ENCODE peak calls at places on chromosomes 13 and 19, in seven cellular contexts. K, S, Q, N, H, R and E are unnamed samples.

GRCh38 chr13:58884353-58884752 is 1252.8 kb downstream of the PCDH17 start:
- DNase-seq in H (no peak), S (no peak), N (no peak), R (no peak), Q (no peak), K (no peak), E (no peak)

GRCh38 chr19:47735131-47735530 is 10.2 kb upstream of the NOP53 start:
- DNase-seq in R (no peak), H (no peak), Q (no peak), K (no peak), N (no peak), S (no peak), E (no peak)

GRCh38 chr19:2612619-2613249 is 89.8 kb downstream of the GNG7 start:
- DNase-seq in K (no peak), H (no peak), R (peak; percentile 6), Q (no peak), N (no peak), S (no peak), E (no peak)

GRCh38 chr13:41196011-41196410 is 1.6 kb upstream of the KBTBD7 start:
- DNase-seq in N (no peak), K (no peak), Q (no peak), R (no peak), H (no peak), S (no peak), E (no peak)

GRCh38 chr19:9565900-9566705 is 18.2 kb downstream of the ZNF121 start:
- DNase-seq in S (no peak), Q (peak; percentile 13), K (peak; percentile 8), R (no peak), H (no peak), N (no peak), E (no peak)

GRCh38 chr13:40668335-40668734 is 1.9 kb upstream of the FOXO1 start:
- DNase-seq in H (peak; percentile 76), S (peak; percentile 20), K (no peak), Q (no peak), N (no peak), R (peak; percentile 45), E (peak; percentile 79)

GRCh38 chr13:99979453-99980200 is 2.0 kb upstream of the ZIC2 start:
- DNase-seq in N (no peak), Q (no peak), K (no peak), H (no peak), R (no peak), S (no peak), E (no peak)

GRCh38 chr13:78876915-78877549 is 218.1 kb upstream of the OBI1 start:
- DNase-seq in R (no peak), S (no peak), H (no peak), N (no peak), Q (no peak), K (no peak), E (no peak)

GRCh38 chr13:35814573-35814972 is 316.6 kb downstream of the DCLK1 start:
- DNase-seq in H (no peak), K (no peak), N (no peak), R (no peak), Q (no peak), S (no peak), E (no peak)

GRCh38 chr19:40390084-40390742 is at the start of gene HIPK4:
- DNase-seq in S (no peak), N (no peak), R (no peak), Q (no peak), H (no peak), K (no peak), E (no peak)

GRCh38 chr19:48391100-48392005 is at the start of gene KDELR1:
- DNase-seq in S (peak; percentile 81), K (peak; percentile 69), Q (peak; percentile 38), N (peak; percentile 64), R (peak; percentile 79), H (peak; percentile 66), E (peak; percentile 87)

GRCh38 chr13:113357529-113357928 is 6.4 kb downstream of the GRTP1 start:
- DNase-seq in N (no peak), S (no peak), R (no peak), Q (peak; percentile 22), H (peak; percentile 1), K (peak; percentile 54), E (no peak)

GRCh38 chr13:102033719-102034446 is 368.0 kb downstream of the FGF14 start:
- DNase-seq in R (no peak), N (no peak), Q (no peak), K (no peak), H (no peak), S (no peak), E (no peak)

GRCh38 chr13:33100876-33101275 is 84.7 kb downstream of the KL start:
- DNase-seq in N (no peak), Q (no peak), R (no peak), H (no peak), K (peak; percentile 21), S (no peak), E (no peak)

GRCh38 chr13:72839831-72840426 is 58.0 kb downstream of the PIBF1 start:
- DNase-seq in S (peak; percentile 79), N (no peak), H (no peak), K (peak; percentile 47), R (peak; percentile 72), Q (peak; percentile 23), E (peak; percentile 47)

GRCh38 chr19:8663920-8664670 is 33.7 kb downstream of the NFILZ start:
- DNase-seq in R (peak; percentile 29), K (no peak), Q (no peak), N (no peak), H (no peak), S (no peak), E (no peak)

GRCh38 chr13:26991508-26992181 is 180.0 kb downstream of the USP12 start:
- DNase-seq in R (no peak), N (no peak), Q (no peak), H (no peak), S (no peak), K (no peak), E (no peak)

GRCh38 chr13:113491418-113491883 is 940 bp upstream of the DCUN1D2 start:
- DNase-seq in K (peak; percentile 40), Q (no peak), H (no peak), N (no peak), S (peak; percentile 41), R (peak; percentile 37), E (peak; percentile 49)

GRCh38 chr19:51600940-51601575 is 29.1 kb downstream of the SIGLEC5 start:
- DNase-seq in N (no peak), K (no peak), R (peak; percentile 23), H (no peak), S (no peak), Q (no peak), E (no peak)

GRCh38 chr13:32932376-32932775 is 83.8 kb upstream of the KL start:
- DNase-seq in H (no peak), S (no peak), N (no peak), K (no peak), R (no peak), Q (no peak), E (no peak)

GRCh38 chr13:24251525-24251924 is 57.9 kb upstream of the C1QTNF9 start:
- DNase-seq in S (no peak), N (peak; percentile 40), H (no peak), R (no peak), Q (no peak), K (no peak), E (no peak)

GRCh38 chr13:109718726-109719125 is 67.7 kb downstream of the IRS2 start:
- DNase-seq in H (no peak), S (no peak), R (no peak), K (no peak), N (no peak), Q (no peak), E (no peak)

GRCh38 chr19:15115080-15115479 is 7.9 kb downstream of the SYDE1 start:
- DNase-seq in R (peak; percentile 50), S (no peak), H (peak; percentile 54), K (no peak), Q (no peak), N (no peak), E (peak; percentile 90)

GRCh38 chr13:42078113-42078769 is 29.8 kb downstream of the DGKH start:
- DNase-seq in H (no peak), Q (no peak), R (no peak), K (peak; percentile 37), S (no peak), N (no peak), E (no peak)

GRCh38 chr19:2695288-2695866 is 7.1 kb downstream of the GNG7 start:
- DNase-seq in K (no peak), H (no peak), Q (no peak), R (no peak), N (no peak), S (no peak), E (no peak)

GRCh38 chr13:76696370-76696769 is 189.8 kb downstream of the KCTD12 start:
- DNase-seq in S (no peak), H (no peak), N (no peak), K (no peak), Q (no peak), R (no peak), E (no peak)

GRCh38 chr13:95882121-95882520 is 171.1 kb downstream of the UGGT2 start:
- DNase-seq in R (no peak), Q (no peak), K (no peak), S (no peak), N (no peak), H (no peak), E (no peak)

GRCh38 chr13:98564204-98564603 is 12.7 kb downstream of the STK24 start:
- DNase-seq in K (no peak), Q (no peak), H (no peak), S (no peak), N (no peak), R (no peak), E (no peak)

GRCh38 chr13:70895599-70895998 is 787.3 kb upstream of the KLHL1 start:
- DNase-seq in K (no peak), R (no peak), S (no peak), Q (no peak), H (no peak), N (no peak), E (no peak)

GRCh38 chr13:94716016-94716415 is 3.7 kb upstream of the SOX21 start:
- DNase-seq in K (no peak), R (no peak), S (no peak), Q (no peak), N (no peak), H (no peak), E (no peak)

GRCh38 chr19:56080669-56081401 is 40.3 kb downstream of the ZNF787 start:
- DNase-seq in S (peak; percentile 44), K (peak; percentile 81), R (peak; percentile 90), H (peak; percentile 47), Q (peak; percentile 12), N (peak; percentile 55), E (peak; percentile 82)

GRCh38 chr13:44412341-44412935 is 38.8 kb downstream of the SERP2 start:
- DNase-seq in N (no peak), R (no peak), H (no peak), S (no peak), K (no peak), Q (no peak), E (no peak)

GRCh38 chr19:36008336-36008978 is at the start of gene SYNE4:
- DNase-seq in H (no peak), S (no peak), K (no peak), N (no peak), R (peak; percentile 77), Q (no peak), E (no peak)

GRCh38 chr19:28864577-28865042 is 348.3 kb downstream of the UQCRFS1 start:
- DNase-seq in N (no peak), Q (no peak), H (no peak), R (peak; percentile 34), K (no peak), S (no peak), E (no peak)

GRCh38 chr19:1027020-1027952 is 878 bp downstream of the CNN2 start:
- DNase-seq in K (peak; percentile 38), R (peak; percentile 62), S (no peak), N (no peak), Q (no peak), H (no peak), E (peak; percentile 56)

GRCh38 chr13:26882731-26883130 is 122.1 kb upstream of the GPR12 start:
- DNase-seq in N (no peak), S (no peak), K (no peak), H (no peak), Q (no peak), R (no peak), E (no peak)

GRCh38 chr13:102443234-102443633 is 41.4 kb upstream of the FGF14 start:
- DNase-seq in R (no peak), S (no peak), N (no peak), H (no peak), K (no peak), Q (no peak), E (no peak)

GRCh38 chr13:54387607-54388006 is 1359.0 kb downstream of the OLFM4 start:
- DNase-seq in H (no peak), R (no peak), N (no peak), Q (no peak), K (no peak), S (no peak), E (no peak)